ENCODE peak calls at places on chromosomes 2 and 18, in ten cellular contexts. U, Z, A, N, J, Q, G, L, C and Y are unnamed samples.
A peak's percentile ranks its signal among the peaks of the same experiment; 100 is the strongest.

GRCh38 chr2:152548111-152548875 is 169.0 kb downstream of the PRPF40A start:
- DNase-seq in U (no peak), Z (no peak), A (no peak), N (no peak), J (no peak), Q (no peak), G (no peak), L (no peak), C (no peak), Y (no peak)

GRCh38 chr2:182444806-182445205 is 18.0 kb upstream of the PDE1A start:
- DNase-seq in U (no peak), Z (no peak), A (no peak), N (peak; percentile 44), J (no peak), Q (no peak), G (no peak), L (no peak), C (no peak), Y (peak; percentile 37)

GRCh38 chr2:21041943-21042707 is 1.7 kb downstream of the APOB start:
- DNase-seq in U (no peak), Z (no peak), A (no peak), N (peak; percentile 47), J (no peak), Q (no peak), G (no peak), L (no peak), C (no peak), Y (peak; percentile 11)

GRCh38 chr2:99697811-99698568 is 208.2 kb upstream of the REV1 start:
- DNase-seq in U (no peak), Z (no peak), A (no peak), N (peak; percentile 94), J (no peak), Q (no peak), G (no peak), L (no peak), C (no peak), Y (peak; percentile 94)

GRCh38 chr18:3306391-3306790 is 44.5 kb downstream of the MYL12B start:
- DNase-seq in U (no peak), Z (no peak), A (no peak), N (no peak), J (no peak), Q (no peak), G (no peak), L (no peak), C (no peak), Y (no peak)

GRCh38 chr2:118841450-118841827 is 6.0 kb downstream of the EN1 start:
- DNase-seq in U (no peak), Z (no peak), A (no peak), N (no peak), J (no peak), Q (no peak), G (no peak), L (no peak), C (no peak), Y (no peak)

GRCh38 chr2:133333189-133333588 is 235.1 kb downstream of the NCKAP5 start:
- DNase-seq in U (no peak), Z (no peak), A (no peak), N (no peak), J (no peak), Q (no peak), G (no peak), L (no peak), C (no peak), Y (peak; percentile 66)

GRCh38 chr18:24429188-24429587 is 2.7 kb downstream of the IMPACT start:
- DNase-seq in U (no peak), Z (no peak), A (no peak), N (no peak), J (no peak), Q (no peak), G (no peak), L (no peak), C (no peak), Y (no peak)

GRCh38 chr18:2009957-2010697 is 561.2 kb downstream of the METTL4 start:
- DNase-seq in U (no peak), Z (no peak), A (no peak), N (no peak), J (no peak), Q (no peak), G (no peak), L (no peak), C (no peak), Y (no peak)

GRCh38 chr2:47354013-47354816 is 48.7 kb upstream of the MSH2 start:
- DNase-seq in U (no peak), Z (no peak), A (no peak), N (peak; percentile 36), J (no peak), Q (no peak), G (no peak), L (no peak), C (peak; percentile 33), Y (peak; percentile 65)

GRCh38 chr18:78818495-78818894 is 161.1 kb upstream of the SALL3 start:
- DNase-seq in U (no peak), Z (no peak), A (no peak), N (no peak), J (no peak), Q (no peak), G (no peak), L (no peak), C (no peak), Y (no peak)

GRCh38 chr2:166764702-166765101 is 123.6 kb upstream of the XIRP2 start:
- DNase-seq in U (no peak), Z (no peak), A (no peak), N (no peak), J (no peak), Q (no peak), G (no peak), L (no peak), C (no peak), Y (no peak)

GRCh38 chr2:126467367-126468054 is 188.4 kb upstream of the GYPC start:
- DNase-seq in U (no peak), Z (no peak), A (no peak), N (no peak), J (no peak), Q (no peak), G (no peak), L (no peak), C (no peak), Y (no peak)

GRCh38 chr2:43520919-43521318 is 74.9 kb downstream of the THADA start:
- DNase-seq in U (no peak), Z (no peak), A (no peak), N (no peak), J (no peak), Q (no peak), G (no peak), L (no peak), C (no peak), Y (no peak)

GRCh38 chr2:105803773-105804172 is 59.1 kb downstream of the NCK2 start:
- DNase-seq in U (no peak), Z (no peak), A (no peak), N (no peak), J (no peak), Q (no peak), G (no peak), L (no peak), C (no peak), Y (no peak)

GRCh38 chr2:199875400-199875799 is 24.4 kb upstream of the FTCDNL1 start:
- DNase-seq in U (no peak), Z (no peak), A (no peak), N (no peak), J (no peak), Q (no peak), G (no peak), L (no peak), C (no peak), Y (peak; percentile 73)

GRCh38 chr18:23003289-23003688 is 70.2 kb downstream of the RBBP8 start:
- DNase-seq in U (no peak), Z (no peak), A (no peak), N (no peak), J (no peak), Q (no peak), G (no peak), L (no peak), C (no peak), Y (no peak)

GRCh38 chr2:23376972-23377371 is 8.0 kb upstream of the KLHL29 start:
- DNase-seq in U (no peak), Z (no peak), A (no peak), N (no peak), J (no peak), Q (no peak), G (no peak), L (no peak), C (no peak), Y (no peak)

GRCh38 chr2:147945660-147946059 is 74.9 kb downstream of the ORC4 start:
- DNase-seq in U (no peak), Z (no peak), A (no peak), N (peak; percentile 21), J (no peak), Q (no peak), G (no peak), L (no peak), C (peak; percentile 7), Y (peak; percentile 4)

GRCh38 chr2:68766378-68766845 is 31.8 kb downstream of the ARHGAP25 start:
- DNase-seq in U (no peak), Z (no peak), A (no peak), N (peak; percentile 58), J (peak; percentile 52), Q (peak; percentile 55), G (peak; percentile 61), L (no peak), C (peak; percentile 98), Y (no peak)

GRCh38 chr18:76419811-76420210 is 75.2 kb downstream of the ZNF516 start:
- DNase-seq in U (no peak), Z (no peak), A (no peak), N (no peak), J (no peak), Q (no peak), G (no peak), L (no peak), C (no peak), Y (no peak)

GRCh38 chr2:238554468-238555184 is 127.9 kb downstream of the ASB1 start:
- DNase-seq in U (no peak), Z (no peak), A (no peak), N (no peak), J (no peak), Q (no peak), G (no peak), L (no peak), C (no peak), Y (no peak)

GRCh38 chr2:138720035-138720589 is 60.1 kb downstream of the NXPH2 start:
- DNase-seq in U (no peak), Z (no peak), A (no peak), N (no peak), J (no peak), Q (no peak), G (no peak), L (no peak), C (no peak), Y (no peak)

GRCh38 chr18:48548404-48548771 is 9.6 kb downstream of the CTIF start:
- DNase-seq in U (no peak), Z (no peak), A (no peak), N (peak; percentile 89), J (no peak), Q (no peak), G (no peak), L (no peak), C (no peak), Y (no peak)

GRCh38 chr2:39515273-39515896 is 78.3 kb upstream of the MAP4K3 start:
- DNase-seq in U (no peak), Z (no peak), A (no peak), N (no peak), J (no peak), Q (no peak), G (no peak), L (no peak), C (no peak), Y (no peak)

GRCh38 chr2:102229141-102229764 is 42.4 kb downstream of the IL1RL2 start:
- DNase-seq in U (no peak), Z (no peak), A (no peak), N (no peak), J (no peak), Q (no peak), G (no peak), L (no peak), C (no peak), Y (no peak)

GRCh38 chr2:9554841-9555337 is 741 bp downstream of the ADAM17 start:
- DNase-seq in U (peak; percentile 32), Z (no peak), A (no peak), N (peak; percentile 92), J (peak; percentile 31), Q (peak; percentile 9), G (no peak), L (no peak), C (peak; percentile 82), Y (peak; percentile 81)

GRCh38 chr2:121282800-121283382 is 2.1 kb downstream of the TFCP2L1 start:
- DNase-seq in U (no peak), Z (no peak), A (no peak), N (no peak), J (no peak), Q (no peak), G (no peak), L (no peak), C (no peak), Y (no peak)